ENCODE peak calls at places on chromosomes 6 and 20, in four cellular contexts. One of them, this sample, is unnamed.

GRCh38 chr6:79138146-79138545 is 60.1 kb upstream of the PHIP start:
- DNase-seq in K562: no peak
- DNase-seq in PC-9: no peak
- DNase-seq in choroid plexus epithelial cell: peak
- DNase-seq in this sample: no peak

GRCh38 chr6:8029243-8029870 is 34.8 kb downstream of the BLOC1S5 start:
- DNase-seq in K562: no peak
- DNase-seq in PC-9: no peak
- DNase-seq in choroid plexus epithelial cell: peak
- DNase-seq in this sample: no peak

GRCh38 chr6:99151634-99152344 is 197.7 kb downstream of the FAXC start:
- DNase-seq in choroid plexus epithelial cell: peak
- DNase-seq in PC-9: peak
- DNase-seq in K562: peak
- DNase-seq in this sample: no peak

GRCh38 chr6:159640322-159640721 is 52.7 kb downstream of the SOD2 start:
- DNase-seq in K562: no peak
- DNase-seq in choroid plexus epithelial cell: no peak
- DNase-seq in PC-9: no peak
- DNase-seq in this sample: no peak

GRCh38 chr20:53679597-53680309 is 86.1 kb upstream of the ZNF217 start:
- DNase-seq in PC-9: no peak
- DNase-seq in choroid plexus epithelial cell: no peak
- DNase-seq in K562: no peak
- DNase-seq in this sample: no peak

GRCh38 chr20:39269031-39269461 is 306.9 kb downstream of the DHX35 start:
- DNase-seq in choroid plexus epithelial cell: peak
- DNase-seq in PC-9: peak
- DNase-seq in K562: peak
- DNase-seq in this sample: no peak

GRCh38 chr6:110352603-110353303 is 5.4 kb downstream of the METTL24 start:
- DNase-seq in PC-9: no peak
- DNase-seq in K562: no peak
- DNase-seq in choroid plexus epithelial cell: peak
- DNase-seq in this sample: no peak

GRCh38 chr6:142030115-142030619 is 102.6 kb upstream of the GJE1 start:
- DNase-seq in K562: peak
- DNase-seq in PC-9: no peak
- DNase-seq in choroid plexus epithelial cell: peak
- DNase-seq in this sample: no peak

GRCh38 chr20:53599039-53599362 is 5.4 kb upstream of the ZNF217 start:
- DNase-seq in PC-9: no peak
- DNase-seq in choroid plexus epithelial cell: no peak
- DNase-seq in K562: no peak
- DNase-seq in this sample: no peak

GRCh38 chr6:39047434-39048327 is 900 bp upstream of the GLP1R start:
- DNase-seq in K562: no peak
- DNase-seq in PC-9: no peak
- DNase-seq in choroid plexus epithelial cell: no peak
- DNase-seq in this sample: no peak

GRCh38 chr6:36977470-36977941 is 8.5 kb downstream of the MTCH1 start:
- DNase-seq in PC-9: no peak
- DNase-seq in K562: peak
- DNase-seq in choroid plexus epithelial cell: peak
- DNase-seq in this sample: peak

GRCh38 chr6:92008757-92009502 is 1410.4 kb downstream of the EPHA7 start:
- DNase-seq in choroid plexus epithelial cell: no peak
- DNase-seq in PC-9: no peak
- DNase-seq in K562: no peak
- DNase-seq in this sample: no peak

GRCh38 chr6:115514656-115515055 is 546.0 kb downstream of the FRK start:
- DNase-seq in K562: no peak
- DNase-seq in PC-9: no peak
- DNase-seq in choroid plexus epithelial cell: no peak
- DNase-seq in this sample: no peak

GRCh38 chr6:85132091-85132490 is 317.8 kb upstream of the NT5E start:
- DNase-seq in choroid plexus epithelial cell: no peak
- DNase-seq in K562: no peak
- DNase-seq in PC-9: no peak
- DNase-seq in this sample: no peak

DNA sequence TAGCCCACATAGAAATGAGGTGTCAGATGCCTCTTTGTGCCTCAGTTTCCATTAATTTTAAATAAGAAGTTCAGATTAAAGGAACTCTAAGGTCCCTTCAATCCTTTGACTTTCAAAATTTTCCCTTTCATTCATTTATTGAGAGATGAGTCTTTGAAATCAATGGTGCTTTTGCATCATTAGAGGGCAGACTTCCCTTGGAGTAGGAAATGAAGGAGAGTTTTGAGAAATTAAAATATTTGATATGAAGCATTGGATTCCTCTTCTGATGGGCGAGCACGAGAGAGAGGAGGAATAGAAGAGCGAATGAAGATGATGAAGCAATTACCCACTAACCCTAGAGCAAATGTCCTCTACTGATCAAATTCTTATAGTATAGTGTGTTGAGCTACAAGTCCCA is 105.7 kb downstream of the EDN1 start:
- DNase-seq in K562: no peak
- DNase-seq in choroid plexus epithelial cell: peak
- DNase-seq in PC-9: no peak
- DNase-seq in this sample: no peak
- TF ChIP-seq CTCF in K562: no peak
- TF ChIP-seq CTCF in choroid plexus epithelial cell: peak
- TF ChIP-seq CTCF in PC-9: peak
- TF ChIP-seq CTCF in this sample: peak

GRCh38 chr6:154956771-154957522 is 38.2 kb upstream of the TIAM2 start:
- DNase-seq in K562: no peak
- DNase-seq in PC-9: no peak
- DNase-seq in choroid plexus epithelial cell: no peak
- DNase-seq in this sample: no peak
- TF ChIP-seq CTCF in K562: no peak
- TF ChIP-seq CTCF in PC-9: no peak
- TF ChIP-seq CTCF in choroid plexus epithelial cell: no peak
- TF ChIP-seq CTCF in this sample: no peak

GRCh38 chr20:46937140-46937523 is 42.5 kb downstream of the EYA2 start:
- DNase-seq in choroid plexus epithelial cell: no peak
- DNase-seq in K562: no peak
- DNase-seq in PC-9: no peak
- DNase-seq in this sample: no peak

GRCh38 chr20:46937827-46938226 is 43.2 kb downstream of the EYA2 start:
- DNase-seq in choroid plexus epithelial cell: no peak
- DNase-seq in PC-9: no peak
- DNase-seq in K562: no peak
- DNase-seq in this sample: no peak

GRCh38 chr20:46939566-46939965 is 44.9 kb downstream of the EYA2 start:
- DNase-seq in PC-9: no peak
- DNase-seq in K562: no peak
- DNase-seq in choroid plexus epithelial cell: no peak
- DNase-seq in this sample: no peak

GRCh38 chr20:46940616-46941015 is 46.0 kb downstream of the EYA2 start:
- DNase-seq in K562: no peak
- DNase-seq in PC-9: no peak
- DNase-seq in choroid plexus epithelial cell: no peak
- DNase-seq in this sample: no peak

DNA sequence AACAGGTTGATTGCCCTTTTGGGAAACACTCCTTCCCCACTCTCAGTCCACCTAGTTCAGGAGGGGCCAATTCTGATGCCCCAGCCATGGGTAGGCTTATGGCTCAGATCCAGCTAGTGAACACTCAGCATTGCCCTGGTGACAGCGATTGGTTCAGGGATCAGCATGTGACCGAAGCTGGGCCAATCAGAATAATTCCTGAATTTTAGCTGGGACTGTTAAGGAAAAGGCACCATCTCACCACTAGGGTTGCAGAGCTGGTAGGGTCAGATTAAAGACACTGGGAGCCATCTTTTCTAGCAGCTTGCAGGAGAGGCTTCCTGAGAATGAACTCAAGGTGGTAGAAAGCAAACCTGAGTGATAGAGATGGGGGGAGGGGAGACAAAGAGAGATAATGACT is 44.4 kb downstream of the EYA2 start:
- DNase-seq in K562: peak
- DNase-seq in PC-9: no peak
- DNase-seq in choroid plexus epithelial cell: peak
- DNase-seq in this sample: no peak
- TF ChIP-seq CTCF in K562: no peak
- TF ChIP-seq CTCF in PC-9: peak
- TF ChIP-seq CTCF in choroid plexus epithelial cell: peak
- TF ChIP-seq CTCF in this sample: peak

DNA sequence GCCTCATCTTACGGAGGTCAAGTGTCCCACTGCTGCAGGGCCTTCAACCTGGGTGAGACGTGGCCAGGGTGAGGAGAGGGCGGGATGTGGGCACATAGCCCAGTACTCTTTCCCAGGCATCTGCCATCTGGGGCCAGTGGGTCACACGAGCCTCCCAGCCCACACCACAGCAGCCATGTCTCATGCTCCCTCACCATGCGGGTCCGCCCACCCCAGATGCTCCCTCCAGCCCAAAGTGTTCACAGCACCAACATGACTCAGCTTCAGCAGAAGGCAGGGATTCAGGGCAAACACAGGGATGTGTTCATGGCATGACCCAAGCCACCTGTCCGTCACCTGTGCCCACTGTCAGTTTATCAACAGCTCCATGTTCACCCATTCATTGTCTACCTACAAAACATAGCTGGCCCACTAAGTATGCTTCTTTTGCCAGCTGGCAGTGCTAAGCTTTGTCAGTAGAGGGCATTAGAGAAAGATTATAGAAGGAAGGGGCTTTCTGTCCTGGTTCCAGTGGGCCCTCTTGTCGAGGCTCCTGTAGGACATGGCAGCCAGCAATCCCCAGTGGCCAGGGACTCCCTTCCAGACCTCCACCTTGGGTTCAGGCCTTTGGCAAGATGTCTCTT is 109.2 kb downstream of the FOXF2 start:
- DNase-seq in choroid plexus epithelial cell: no peak
- DNase-seq in K562: no peak
- DNase-seq in PC-9: no peak
- DNase-seq in this sample: no peak
- TF ChIP-seq CTCF in choroid plexus epithelial cell: peak
- TF ChIP-seq CTCF in K562: no peak
- TF ChIP-seq CTCF in PC-9: no peak
- TF ChIP-seq CTCF in this sample: peak

DNA sequence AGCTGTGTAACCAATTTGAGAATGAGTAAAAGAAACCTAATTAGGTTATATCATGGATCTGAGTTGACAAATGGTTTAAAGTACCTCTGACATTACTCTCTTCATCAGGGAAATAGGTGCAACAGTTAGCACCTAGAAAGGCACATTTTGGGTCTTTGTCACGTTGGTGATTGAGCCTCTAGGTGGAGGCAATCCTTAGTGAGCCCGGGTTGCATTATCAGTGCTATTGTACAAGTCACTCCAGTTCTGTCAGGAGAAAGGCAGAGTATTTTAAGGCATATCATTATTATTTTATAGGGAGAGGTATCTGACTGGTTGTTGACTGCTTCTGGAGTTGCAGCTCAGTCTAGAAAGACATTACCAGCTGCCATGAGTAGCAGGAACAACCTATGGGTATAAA is 54.9 kb downstream of the TRIM27 start:
- DNase-seq in PC-9: no peak
- DNase-seq in K562: no peak
- DNase-seq in choroid plexus epithelial cell: no peak
- DNase-seq in this sample: no peak
- TF ChIP-seq CTCF in PC-9: no peak
- TF ChIP-seq CTCF in K562: peak
- TF ChIP-seq CTCF in choroid plexus epithelial cell: no peak
- TF ChIP-seq CTCF in this sample: no peak

GRCh38 chr20:47187450-47188195 is 168.9 kb downstream of the ZMYND8 start:
- DNase-seq in choroid plexus epithelial cell: no peak
- DNase-seq in K562: no peak
- DNase-seq in PC-9: no peak
- DNase-seq in this sample: no peak

GRCh38 chr20:47191074-47191673 is 165.3 kb downstream of the ZMYND8 start:
- DNase-seq in K562: no peak
- DNase-seq in choroid plexus epithelial cell: peak
- DNase-seq in PC-9: no peak
- DNase-seq in this sample: no peak

GRCh38 chr20:47188540-47188939 is 168.0 kb downstream of the ZMYND8 start:
- DNase-seq in PC-9: no peak
- DNase-seq in K562: no peak
- DNase-seq in choroid plexus epithelial cell: no peak
- DNase-seq in this sample: no peak

DNA sequence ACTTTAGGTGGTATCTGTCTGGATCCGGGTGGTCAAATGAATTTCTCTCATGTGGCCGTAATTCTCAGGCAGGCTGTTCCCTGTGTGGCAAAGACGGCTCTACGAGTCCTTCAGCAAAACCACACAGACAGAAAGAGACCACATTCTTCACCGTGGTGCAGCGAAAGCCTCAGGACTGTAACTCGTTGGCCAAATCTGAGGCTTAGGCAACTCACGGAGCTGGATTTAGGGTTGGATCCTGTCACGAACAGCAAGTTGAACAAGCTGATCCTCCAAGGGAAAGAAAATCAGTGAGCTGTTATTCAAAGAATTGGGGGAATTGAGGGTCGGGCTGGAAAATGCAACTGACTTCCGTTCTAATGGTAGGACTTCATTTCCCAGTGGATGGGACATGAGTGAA is 167.4 kb downstream of the ZMYND8 start:
- DNase-seq in PC-9: no peak
- DNase-seq in K562: no peak
- DNase-seq in choroid plexus epithelial cell: no peak
- DNase-seq in this sample: peak
- TF ChIP-seq CTCF in PC-9: no peak
- TF ChIP-seq CTCF in K562: no peak
- TF ChIP-seq CTCF in choroid plexus epithelial cell: no peak
- TF ChIP-seq CTCF in this sample: no peak

DNA sequence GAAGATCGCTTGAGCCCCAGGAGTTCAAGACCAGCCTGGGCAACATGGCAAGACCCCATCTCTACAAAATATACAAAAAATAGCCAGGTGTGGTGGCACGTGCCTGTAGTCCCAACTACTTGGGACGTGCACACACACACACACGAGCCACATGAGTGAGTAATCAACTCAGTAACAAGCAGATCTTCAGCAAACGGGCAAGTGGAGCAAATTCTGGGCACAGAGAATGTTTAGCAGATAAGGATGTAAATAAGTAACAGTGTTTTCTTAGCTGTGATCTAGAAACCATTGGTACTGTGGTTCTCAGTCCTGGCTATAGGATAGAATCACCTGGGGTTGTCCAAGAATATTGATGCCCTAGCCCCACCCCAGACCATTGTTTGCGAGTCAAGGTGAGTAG is 6.1 kb downstream of the PAQR8 start:
- DNase-seq in PC-9: no peak
- DNase-seq in choroid plexus epithelial cell: no peak
- DNase-seq in K562: no peak
- DNase-seq in this sample: no peak
- TF ChIP-seq CTCF in PC-9: no peak
- TF ChIP-seq CTCF in choroid plexus epithelial cell: no peak
- TF ChIP-seq CTCF in K562: no peak
- TF ChIP-seq CTCF in this sample: no peak

This sample was measured in chondrocyte.